ENCODE peak calls at places on chromosomes 16 and 17, in ten cellular contexts. I, J, B, Y, Q, Z, N, D, G and U are unnamed samples.

GRCh38 chr17:83083368-83084201 is 4.2 kb downstream of the METRNL start:
- DNase-seq in I (no peak), J (no peak), B (no peak), Y (no peak), Q (no peak), Z (peak; percentile 99), N (peak; percentile 49), D (peak; percentile 97), G (no peak), U (no peak)

GRCh38 chr16:56615353-56615752 is 7.0 kb downstream of the MT2A start:
- DNase-seq in I (no peak), J (no peak), B (no peak), Y (no peak), Q (no peak), Z (no peak), N (no peak), D (peak; percentile 66), G (no peak), U (no peak)

GRCh38 chr16:84144301-84144858 is 597 bp downstream of the HSDL1 start:
- DNase-seq in I (peak; percentile 35), J (no peak), B (peak; percentile 76), Y (peak; percentile 62), Q (peak; percentile 23), Z (peak; percentile 33), N (peak; percentile 27), D (peak; percentile 9), G (no peak), U (peak; percentile 32)

GRCh38 chr17:67053438-67054000 is 9.2 kb downstream of the CACNG1 start:
- DNase-seq in I (no peak), J (peak; percentile 29), B (no peak), Y (no peak), Q (no peak), Z (no peak), N (no peak), D (no peak), G (no peak), U (no peak)

GRCh38 chr16:5971106-5971505 is 873.5 kb upstream of the EEF2KMT start:
- DNase-seq in I (no peak), J (no peak), B (no peak), Y (no peak), Q (no peak), Z (no peak), N (no peak), D (no peak), G (no peak), U (no peak)

GRCh38 chr16:31513126-31513525 is 4.9 kb upstream of the RUSF1 start:
- DNase-seq in I (no peak), J (no peak), B (no peak), Y (no peak), Q (no peak), Z (peak; percentile 59), N (no peak), D (peak; percentile 22), G (no peak), U (no peak)

GRCh38 chr17:49359990-49360795 is 1.9 kb downstream of the ZNF652 start:
- DNase-seq in I (no peak), J (peak; percentile 48), B (no peak), Y (peak; percentile 6), Q (no peak), Z (no peak), N (no peak), D (no peak), G (no peak), U (no peak)

GRCh38 chr17:77470800-77471733 is 330.3 kb downstream of the SEC14L1 start:
- DNase-seq in I (no peak), J (no peak), B (no peak), Y (peak; percentile 66), Q (no peak), Z (peak; percentile 74), N (peak; percentile 78), D (peak; percentile 54), G (peak; percentile 60), U (peak; percentile 80)

GRCh38 chr17:49035470-49036269 is 38.5 kb downstream of the IGF2BP1 start:
- DNase-seq in I (no peak), J (peak; percentile 78), B (no peak), Y (peak; percentile 85), Q (no peak), Z (peak; percentile 52), N (peak; percentile 63), D (peak; percentile 54), G (peak; percentile 72), U (peak; percentile 30)

GRCh38 chr16:12062343-12063003 is 85.9 kb downstream of the SNX29 start:
- DNase-seq in I (peak; percentile 95), J (peak; percentile 83), B (peak; percentile 90), Y (no peak), Q (no peak), Z (peak; percentile 6), N (no peak), D (peak; percentile 87), G (peak; percentile 92), U (peak; percentile 75)

GRCh38 chr16:27564226-27564625 is 14.3 kb downstream of the KATNIP start:
- DNase-seq in I (no peak), J (no peak), B (no peak), Y (no peak), Q (no peak), Z (no peak), N (no peak), D (no peak), G (no peak), U (no peak)

GRCh38 chr16:15598648-15599190 is 44.2 kb downstream of the MARF1 start:
- DNase-seq in I (no peak), J (no peak), B (no peak), Y (no peak), Q (no peak), Z (no peak), N (no peak), D (no peak), G (no peak), U (no peak)

GRCh38 chr17:58330997-58331814 is 2.6 kb upstream of the TSPOAP1 start:
- DNase-seq in I (peak; percentile 77), J (no peak), B (peak; percentile 79), Y (no peak), Q (peak; percentile 25), Z (no peak), N (no peak), D (no peak), G (no peak), U (peak; percentile 23)

GRCh38 chr16:83727018-83727417 is 80.8 kb upstream of the HSBP1 start:
- DNase-seq in I (no peak), J (no peak), B (no peak), Y (no peak), Q (no peak), Z (no peak), N (no peak), D (peak; percentile 42), G (no peak), U (no peak)

GRCh38 chr17:59165933-59166342 is 10.4 kb downstream of the PRR11 start:
- DNase-seq in I (no peak), J (peak; percentile 53), B (no peak), Y (peak; percentile 91), Q (no peak), Z (peak; percentile 36), N (peak; percentile 50), D (peak; percentile 57), G (no peak), U (no peak)

GRCh38 chr17:12074346-12074745 is 53.7 kb downstream of the MAP2K4 start:
- DNase-seq in I (no peak), J (no peak), B (no peak), Y (peak; percentile 67), Q (no peak), Z (no peak), N (no peak), D (no peak), G (no peak), U (no peak)
- H3K4me1 ChIP-seq in I (no peaks in the 10 kb centered on the region), J (peaks cover 8% of the 10 kb centered on the region), B (no peaks in the 10 kb centered on the region), Y (peaks cover 11% of the 10 kb centered on the region), Q (no peaks in the 10 kb centered on the region), Z (peaks cover 16% of the 10 kb centered on the region), N (no peaks in the 10 kb centered on the region), D (no peaks in the 10 kb centered on the region), G (no peaks in the 10 kb centered on the region), U (no peaks in the 10 kb centered on the region)

DNA sequence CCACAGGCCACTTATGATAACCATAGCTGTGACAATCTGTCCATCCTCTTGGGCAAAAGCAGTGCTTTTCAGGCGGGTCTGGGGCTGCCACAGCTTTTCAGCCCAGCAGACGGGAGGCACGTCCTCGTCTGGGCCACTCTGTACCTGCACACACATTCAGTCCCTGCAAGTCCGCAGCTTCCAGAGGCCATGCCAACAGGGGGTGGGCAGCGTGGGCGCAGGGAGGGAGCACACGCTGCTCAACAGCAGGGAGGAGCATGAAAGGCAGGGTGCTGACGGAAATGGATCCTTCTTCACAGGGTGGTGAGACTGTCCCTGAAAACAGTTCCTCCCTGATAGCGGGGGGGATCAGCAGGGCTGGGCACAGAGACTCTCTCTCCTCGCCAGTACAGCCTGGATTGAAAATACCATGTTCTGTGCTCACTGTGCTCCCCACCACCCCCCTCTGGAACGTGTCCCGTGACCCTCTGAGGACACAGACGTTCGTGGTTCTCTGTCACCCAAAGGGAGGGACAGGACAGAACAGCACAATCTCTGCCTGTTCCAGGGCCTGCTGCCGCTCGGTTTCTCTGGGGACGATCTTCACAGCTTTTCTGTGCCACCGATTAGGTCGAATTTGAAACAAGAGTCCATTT is 41.7 kb downstream of the PEMT start:
- DNase-seq in I (no peak), J (no peak), B (no peak), Y (no peak), Q (no peak), Z (no peak), N (no peak), D (no peak), G (no peak), U (peak; percentile 67)
- H3K4me1 ChIP-seq in I (no peaks in the 10 kb centered on the region), J (no peaks in the 10 kb centered on the region), B (peaks cover 3% of the 10 kb centered on the region), Y (peaks cover 11% of the 10 kb centered on the region), Q (no peaks in the 10 kb centered on the region), Z (peaks cover 17% of the 10 kb centered on the region), N (peaks cover 24% of the 10 kb centered on the region), D (no peaks in the 10 kb centered on the region), G (peaks cover 16% of the 10 kb centered on the region), U (peaks cover 84% of the 10 kb centered on the region)

DNA sequence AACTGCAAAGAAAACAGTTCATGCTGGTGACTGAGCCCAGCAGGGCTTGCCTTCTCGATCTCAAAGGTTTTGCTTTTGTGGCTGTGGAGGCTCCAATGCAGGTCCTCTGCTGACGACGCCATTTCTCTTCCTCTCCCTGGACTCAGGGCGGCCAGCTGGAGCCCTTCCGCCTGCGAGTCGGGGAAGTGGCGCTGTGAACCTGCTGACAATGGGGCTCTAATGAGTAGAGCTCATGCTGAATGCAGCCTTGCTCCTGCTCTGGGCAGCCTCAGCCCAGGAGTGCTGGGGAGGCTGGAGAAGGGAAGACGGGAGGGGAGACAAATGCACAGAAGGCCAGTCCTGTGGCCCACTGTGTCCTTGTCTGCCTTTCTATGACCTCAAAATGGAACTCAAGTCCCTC is 43.8 kb downstream of the VAC14 start:
- DNase-seq in I (no peak), J (no peak), B (no peak), Y (peak; percentile 32), Q (no peak), Z (no peak), N (no peak), D (no peak), G (peak; percentile 15), U (no peak)
- H3K4me1 ChIP-seq in I (peaks cover 17% of the 10 kb centered on the region), J (peaks cover 3% of the 10 kb centered on the region), B (peaks cover 14% of the 10 kb centered on the region), Y (no peaks in the 10 kb centered on the region), Q (no peaks in the 10 kb centered on the region), Z (peaks cover 22% of the 10 kb centered on the region), N (no peaks in the 10 kb centered on the region), D (peaks cover 27% of the 10 kb centered on the region), G (peaks cover 17% of the 10 kb centered on the region), U (peaks cover 13% of the 10 kb centered on the region)

DNA sequence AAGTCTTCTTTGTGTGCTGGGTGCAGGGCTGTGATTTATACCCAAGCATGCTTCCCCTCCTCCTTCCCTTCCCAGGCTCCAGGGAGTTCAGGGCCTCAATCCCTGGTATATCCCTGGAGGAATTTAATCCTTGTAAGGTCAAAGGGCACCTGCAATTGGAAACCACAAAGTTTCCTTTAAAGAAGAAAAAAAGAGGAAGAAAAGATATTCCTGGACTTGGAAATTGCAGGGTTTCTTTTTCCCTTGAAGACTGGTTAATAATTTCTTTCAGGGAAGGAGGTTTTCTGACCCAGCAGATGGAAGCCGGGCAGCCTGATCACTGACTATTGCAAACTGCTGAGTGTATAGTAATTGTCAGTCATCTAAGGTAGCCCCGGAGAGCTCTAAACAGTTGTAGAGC is 182.3 kb downstream of the AATF start:
- DNase-seq in I (no peak), J (no peak), B (no peak), Y (peak; percentile 84), Q (no peak), Z (no peak), N (no peak), D (peak; percentile 77), G (no peak), U (no peak)
- H3K4me1 ChIP-seq in I (no peaks in the 10 kb centered on the region), J (no peaks in the 10 kb centered on the region), B (no peaks in the 10 kb centered on the region), Y (peaks cover 64% of the 10 kb centered on the region), Q (no peaks in the 10 kb centered on the region), Z (no peaks in the 10 kb centered on the region), N (peaks cover 34% of the 10 kb centered on the region), D (peaks cover 2% of the 10 kb centered on the region), G (no peaks in the 10 kb centered on the region), U (no peaks in the 10 kb centered on the region)